ENCODE peak calls at places on chromosomes 11 and 22, in seven cellular contexts. M, X, J, Q, L, H and O are unnamed samples.

GRCh38 chr22:49779853-49780271 is 47.8 kb downstream of the BRD1 start:
- DNase-seq in X (no peak), H (no peak), L (no peak), M (no peak), Q (no peak), J (no peak), O (no peak)

GRCh38 chr11:113881856-113882255 is 6.5 kb upstream of the USP28 start:
- DNase-seq in J (no peak), H (no peak), X (no peak), Q (peak; percentile 35), L (no peak), M (no peak), O (peak; percentile 36)

GRCh38 chr11:15935370-15935769 is 421.0 kb downstream of the SOX6 start:
- DNase-seq in J (no peak), X (no peak), M (no peak), L (no peak), Q (no peak), H (no peak), O (no peak)

GRCh38 chr11:104594228-104594958 is 303.9 kb downstream of the CASP12 start:
- DNase-seq in L (no peak), X (no peak), J (no peak), M (no peak), Q (no peak), H (no peak), O (no peak)

GRCh38 chr22:17120281-17120680 is 879 bp downstream of the TMEM121B start:
- DNase-seq in Q (peak; percentile 85), J (no peak), M (peak; percentile 93), L (no peak), X (peak; percentile 71), H (no peak), O (peak; percentile 82)

GRCh38 chr11:37506516-37506915 is 908.5 kb upstream of the RAG2 start:
- DNase-seq in H (no peak), L (no peak), M (no peak), J (no peak), X (no peak), Q (no peak), O (no peak)

GRCh38 chr22:26770624-26771023 is 113.2 kb downstream of the MIAT start:
- DNase-seq in H (no peak), J (no peak), L (no peak), X (no peak), Q (no peak), M (no peak), O (no peak)

GRCh38 chr22:26561756-26562417 is 28.0 kb downstream of the TPST2 start:
- DNase-seq in Q (no peak), M (no peak), X (no peak), J (no peak), H (no peak), L (no peak), O (no peak)

GRCh38 chr11:114178656-114179055 is 117.5 kb upstream of the NNMT start:
- DNase-seq in M (no peak), H (no peak), J (no peak), L (no peak), Q (no peak), X (no peak), O (no peak)

GRCh38 chr11:61121917-61122316 is 19.6 kb downstream of the CD5 start:
- DNase-seq in L (no peak), H (no peak), X (no peak), J (no peak), Q (no peak), M (no peak), O (no peak)

GRCh38 chr11:123760894-123761293 is 6.6 kb upstream of the OR6X1 start:
- DNase-seq in M (no peak), L (no peak), H (peak; percentile 40), J (no peak), X (no peak), Q (no peak), O (no peak)

GRCh38 chr11:63405114-63405513 is 35.5 kb downstream of the SLC22A9 start:
- DNase-seq in H (no peak), J (no peak), M (no peak), X (no peak), L (no peak), Q (no peak), O (no peak)

GRCh38 chr11:69134957-69135356 is 20.8 kb upstream of the SMIM38 start:
- DNase-seq in Q (no peak), H (no peak), J (no peak), M (peak; percentile 28), X (no peak), L (no peak), O (no peak)

GRCh38 chr11:79152511-79152910 is 288.3 kb downstream of the TENM4 start:
- DNase-seq in X (no peak), H (no peak), L (no peak), Q (no peak), J (no peak), M (no peak), O (peak; percentile 37)

GRCh38 chr11:128148208-128148607 is 439.1 kb downstream of the ETS1 start:
- DNase-seq in L (no peak), X (no peak), M (no peak), Q (no peak), H (no peak), J (no peak), O (no peak)

GRCh38 chr11:128916646-128917045 is 25.5 kb downstream of the KCNJ5 start:
- DNase-seq in J (no peak), M (no peak), L (no peak), H (no peak), Q (no peak), X (no peak), O (no peak)

GRCh38 chr22:49426618-49427266 is 400.9 kb downstream of the BRD1 start:
- DNase-seq in Q (no peak), L (no peak), X (no peak), J (no peak), M (no peak), H (no peak), O (no peak)

GRCh38 chr11:63583288-63583687 is 20.1 kb upstream of the PLAAT2 start:
- DNase-seq in H (no peak), X (no peak), J (no peak), L (peak; percentile 49), M (no peak), Q (no peak), O (no peak)

GRCh38 chr11:134800130-134800529 is 388.1 kb upstream of the B3GAT1 start:
- DNase-seq in X (no peak), Q (no peak), J (no peak), H (no peak), M (no peak), L (no peak), O (no peak)

GRCh38 chr11:103805688-103806009 is 230.8 kb upstream of the DDI1 start:
- DNase-seq in Q (no peak), H (no peak), J (no peak), M (no peak), L (no peak), X (no peak), O (no peak)

GRCh38 chr11:35944503-35945136 is 758 bp downstream of the LDLRAD3 start:
- DNase-seq in X (peak; percentile 56), L (no peak), J (no peak), H (no peak), Q (no peak), M (no peak), O (no peak)

GRCh38 chr11:118699508-118700220 is 20.2 kb upstream of the TREH start:
- DNase-seq in L (peak; percentile 18), Q (no peak), X (no peak), H (no peak), J (no peak), M (no peak), O (no peak)

GRCh38 chr11:32884770-32885384 is 7.7 kb upstream of the QSER1 start:
- DNase-seq in L (no peak), X (no peak), J (no peak), M (no peak), H (no peak), Q (peak; percentile 29), O (no peak)

GRCh38 chr11:17003426-17003825 is 10.8 kb downstream of the PLEKHA7 start:
- DNase-seq in J (no peak), X (no peak), H (no peak), L (no peak), M (no peak), Q (no peak), O (no peak)

GRCh38 chr22:49948958-49949913 is 11.3 kb upstream of the PIM3 start:
- DNase-seq in J (no peak), H (no peak), M (no peak), X (no peak), Q (no peak), L (peak; percentile 84), O (peak; percentile 66)

GRCh38 chr11:77602385-77603105 is 12.8 kb downstream of the AQP11 start:
- DNase-seq in Q (peak; percentile 21), H (no peak), L (peak; percentile 72), X (no peak), M (no peak), J (no peak), O (no peak)

GRCh38 chr22:30305906-30306628 is 16.8 kb upstream of the CASTOR1 start:
- DNase-seq in M (no peak), J (no peak), H (no peak), X (no peak), Q (no peak), L (no peak), O (no peak)
- TF ChIP-seq JUND in M (no peak), J (no peak), H (no peak), X (no peak), Q (no peak), L (no peak), O (no peak)

DNA sequence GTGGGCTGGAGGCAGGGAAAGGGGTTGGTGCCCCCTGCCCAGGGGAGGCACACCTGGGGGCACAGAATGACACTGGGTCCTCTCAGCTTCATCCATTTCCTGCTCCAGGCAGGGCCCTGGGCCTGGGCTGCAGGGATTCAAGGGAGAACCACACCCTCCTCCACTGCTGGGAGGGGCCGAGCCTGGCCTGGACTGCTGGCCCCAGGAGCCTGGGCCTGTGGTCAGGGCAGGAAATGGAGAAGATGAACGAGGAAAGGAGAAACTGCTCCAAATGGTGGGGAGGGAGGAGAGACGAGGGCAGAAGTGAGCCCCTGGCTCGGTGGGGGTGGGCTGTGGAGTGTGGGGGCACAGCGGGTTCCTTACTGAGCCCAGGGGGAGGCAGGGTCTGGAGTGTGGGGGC is 38.1 kb upstream of the KCNQ1OT1 start:
- DNase-seq in Q (peak; percentile 46), H (no peak), X (no peak), L (no peak), M (no peak), J (no peak), O (no peak)
- TF ChIP-seq JUND in Q (no peak), H (no peak), X (no peak), L (no peak), M (no peak), J (no peak), O (no peak)

DNA sequence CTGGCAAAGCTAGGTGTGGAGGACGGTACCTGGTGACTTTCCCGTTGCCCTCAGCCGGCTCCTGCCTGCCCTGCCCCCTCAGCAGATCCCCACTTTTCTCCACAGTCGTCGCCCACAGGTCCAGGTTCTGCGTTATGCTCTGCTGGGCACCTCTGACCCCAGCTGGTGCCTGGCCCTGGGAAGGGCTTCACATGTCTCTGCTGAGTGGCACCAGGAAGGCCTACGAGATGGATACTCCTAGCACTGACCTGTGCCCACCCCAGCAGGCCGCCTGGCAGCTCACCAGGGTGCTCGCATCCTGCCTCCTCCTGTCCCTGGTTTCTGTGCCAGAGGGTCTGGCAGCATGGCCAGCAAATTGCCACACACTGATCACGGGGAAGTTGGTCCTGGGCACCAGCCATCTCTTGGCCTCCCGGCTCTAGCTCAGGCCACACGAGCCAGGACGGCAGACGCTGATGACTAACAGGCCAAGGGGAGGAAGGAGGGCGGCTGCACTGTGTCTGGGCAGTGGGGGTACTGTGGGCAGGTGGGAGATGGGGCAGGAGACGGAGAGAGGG is 13.8 kb downstream of the CARS1 start:
- DNase-seq in H (no peak), J (no peak), L (no peak), M (no peak), X (no peak), Q (no peak), O (no peak)
- TF ChIP-seq JUND in H (no peak), J (no peak), L (no peak), M (no peak), X (no peak), Q (no peak), O (no peak)

GRCh38 chr11:20536784-20537183 is 62.6 kb upstream of the SLC6A5 start:
- DNase-seq in J (no peak), X (peak; percentile 46), Q (no peak), M (no peak), L (no peak), H (no peak), O (no peak)
- TF ChIP-seq JUND in J (no peak), X (no peak), Q (no peak), M (no peak), L (no peak), H (no peak), O (no peak)